ENCODE peak calls at places on chromosome 2, in seven cellular contexts. V, B, Y, S, M, R and K are unnamed samples.

GRCh38 chr2:130874512-130874911 is 37.8 kb downstream of the ARHGEF4 start:
- DNase-seq in Y (no peak), M (no peak), B (no peak), R (no peak), S (no peak), V (no peak), K (no peak)

GRCh38 chr2:8451273-8451672 is 230.6 kb upstream of the ID2 start:
- DNase-seq in Y (no peak), R (no peak), M (peak; percentile 5), V (no peak), S (no peak), B (no peak), K (no peak)

GRCh38 chr2:169823996-169824372 is 721 bp downstream of the METTL5 start:
- DNase-seq in S (no peak), Y (no peak), B (no peak), V (no peak), R (no peak), M (no peak), K (no peak)

GRCh38 chr2:24394998-24395397 is 34.7 kb upstream of the ITSN2 start:
- DNase-seq in R (no peak), M (no peak), Y (no peak), V (no peak), B (no peak), S (no peak), K (no peak)

GRCh38 chr2:191845876-191846786 is 757 bp downstream of the CAVIN2 start:
- DNase-seq in S (no peak), V (no peak), R (no peak), Y (no peak), M (no peak), B (no peak), K (no peak)

GRCh38 chr2:26487192-26487591 is 9.3 kb upstream of the OTOF start:
- DNase-seq in V (no peak), Y (no peak), M (no peak), B (no peak), R (no peak), S (no peak), K (no peak)

GRCh38 chr2:176297737-176298136 is 28.5 kb downstream of the MTX2 start:
- DNase-seq in B (no peak), M (no peak), Y (no peak), S (no peak), V (no peak), R (no peak), K (no peak)

GRCh38 chr2:15786003-15786654 is 154.2 kb upstream of the MYCN start:
- DNase-seq in V (no peak), M (no peak), R (no peak), B (no peak), S (no peak), Y (no peak), K (no peak)

GRCh38 chr2:132417430-132418035 is 928 bp downstream of the GPR39 start:
- DNase-seq in M (no peak), S (no peak), Y (no peak), V (no peak), B (no peak), R (no peak), K (no peak)

GRCh38 chr2:53473236-53473635 is 294.4 kb upstream of the CHAC2 start:
- DNase-seq in B (no peak), R (no peak), M (no peak), Y (peak; percentile 45), V (no peak), S (no peak), K (peak; percentile 57)

GRCh38 chr2:175097297-175097696 is 70.7 kb downstream of the ATF2 start:
- DNase-seq in M (peak; percentile 59), V (peak; percentile 97), R (no peak), Y (no peak), B (no peak), S (no peak), K (no peak)

DNA sequence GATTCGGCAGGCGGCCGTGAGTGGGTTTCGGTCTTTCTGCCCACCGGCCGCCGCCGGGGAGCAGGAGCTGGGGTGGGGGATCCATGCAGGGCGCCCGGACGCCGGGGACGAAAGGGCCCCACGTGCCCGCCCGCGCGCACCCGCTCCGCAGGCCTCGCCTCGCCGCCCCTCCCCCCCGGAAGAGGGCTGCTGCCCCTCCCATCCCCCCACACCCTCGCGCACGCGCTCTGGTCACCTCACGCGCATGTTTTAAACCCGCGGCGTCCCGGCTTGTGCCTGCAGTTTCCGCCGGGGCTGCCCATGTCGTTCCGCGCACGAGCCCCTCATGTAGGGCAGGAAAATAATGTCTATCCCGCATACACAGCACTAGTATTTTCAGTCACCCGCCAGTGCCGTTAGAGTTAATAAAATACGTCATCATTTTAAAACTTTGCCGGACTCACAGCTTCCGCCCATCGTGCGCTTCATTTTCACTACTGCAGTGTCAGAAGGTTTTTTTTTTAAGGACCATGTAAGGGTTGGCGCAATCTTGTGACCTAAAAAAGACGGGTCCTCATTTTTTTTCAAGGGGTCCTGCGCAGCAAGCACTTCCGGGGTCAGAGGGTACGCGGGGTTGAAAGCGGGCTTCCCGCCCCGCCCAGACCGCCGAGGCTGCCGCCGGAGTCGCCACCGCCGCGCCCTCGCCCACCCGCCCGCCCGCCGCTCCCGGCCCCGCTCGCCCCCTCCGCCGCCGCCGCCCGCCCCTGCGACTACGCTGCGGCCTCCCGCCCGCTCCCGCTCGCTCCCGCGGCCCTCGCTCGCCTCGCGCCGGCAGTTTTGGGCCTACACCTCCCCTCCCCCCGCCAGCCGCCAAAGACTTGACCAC is at the start of gene PCBP1:
- DNase-seq in B (peak; percentile 91), M (peak; percentile 96), R (peak; percentile 84), Y (peak; percentile 89), S (peak; percentile 73), V (peak; percentile 95), K (peak; percentile 98)
- H3K4ac ChIP-seq in B (peak within 1 kb of the TSS; percentile 94), M (peak within 1 kb of the TSS; percentile 99), R (peak within 1 kb of the TSS; percentile 98), Y (peak within 1 kb of the TSS; percentile 92), S (peak within 1 kb of the TSS; percentile 88), V (peak within 1 kb of the TSS; percentile 99), K (peak within 1 kb of the TSS; percentile 99)

DNA sequence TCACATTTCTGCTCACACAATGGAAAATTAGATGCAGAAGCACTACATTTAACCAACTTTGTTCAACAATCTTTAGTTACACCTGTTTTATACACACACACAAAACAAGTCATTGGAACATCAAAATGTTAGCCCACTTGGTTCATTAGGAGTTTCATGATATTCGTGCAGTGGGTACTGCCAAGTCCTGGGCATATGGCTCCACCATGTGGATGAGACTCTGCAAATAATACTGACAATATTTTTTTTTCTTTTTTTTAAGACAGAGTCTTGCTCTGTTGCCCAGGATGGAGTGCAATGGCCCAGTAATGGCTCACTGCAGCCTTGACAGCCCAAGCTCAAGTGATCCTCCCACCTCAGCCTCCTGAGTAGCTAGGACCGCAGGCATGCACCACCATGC is 34.5 kb upstream of the GRB14 start:
- DNase-seq in V (no peak), R (no peak), M (no peak), B (no peak), Y (no peak), S (no peak), K (peak; percentile 14)
- H3K4ac ChIP-seq in V (no peak overlapping the region), R (no peak overlapping the region), M (no peak overlapping the region), B (no peak overlapping the region), Y (no peak overlapping the region), S (no peak overlapping the region), K (no peak overlapping the region)

DNA sequence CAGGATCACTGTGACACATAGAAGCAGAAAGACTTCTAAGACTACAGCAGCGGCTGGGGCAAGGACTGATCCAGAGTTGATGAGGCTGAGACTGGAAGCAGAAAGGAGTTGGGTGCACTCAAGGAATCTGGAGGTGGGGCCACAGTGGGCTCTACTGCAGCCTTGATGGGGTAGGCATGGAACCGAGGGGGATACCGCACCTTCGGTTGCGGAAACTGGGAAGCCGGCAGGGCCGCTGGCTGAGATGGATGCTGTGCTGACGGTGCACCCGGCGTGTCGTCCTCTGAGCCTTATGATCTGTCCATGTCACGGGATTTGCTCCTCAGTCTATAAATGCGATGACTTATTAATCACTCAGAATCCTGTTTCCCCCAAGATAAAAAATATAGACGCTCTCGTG is 473.5 kb upstream of the MYT1L start:
- DNase-seq in V (no peak), R (no peak), Y (no peak), B (no peak), M (no peak), S (no peak), K (no peak)
- H3K4ac ChIP-seq in V (no peak overlapping the region), R (no peak overlapping the region), Y (no peak overlapping the region), B (no peak overlapping the region), M (no peak overlapping the region), S (no peak overlapping the region), K (no peak overlapping the region)

GRCh38 chr2:42435641-42436040 is 58.1 kb downstream of the KCNG3 start:
- DNase-seq in S (no peak), V (no peak), R (no peak), B (no peak), Y (no peak), M (no peak), K (no peak)
- H3K4ac ChIP-seq in S (no peak overlapping the region), V (no peak overlapping the region), R (no peak overlapping the region), B (no peak overlapping the region), Y (no peak overlapping the region), M (no peak overlapping the region), K (no peak overlapping the region)

GRCh38 chr2:72182547-72183460 is 35.1 kb upstream of the CYP26B1 start:
- DNase-seq in R (no peak), M (no peak), Y (no peak), B (no peak), V (no peak), S (no peak), K (no peak)
- H3K4ac ChIP-seq in R (no peak overlapping the region), M (no peak overlapping the region), Y (no peak overlapping the region), B (no peak overlapping the region), V (no peak overlapping the region), S (no peak overlapping the region), K (no peak overlapping the region)

DNA sequence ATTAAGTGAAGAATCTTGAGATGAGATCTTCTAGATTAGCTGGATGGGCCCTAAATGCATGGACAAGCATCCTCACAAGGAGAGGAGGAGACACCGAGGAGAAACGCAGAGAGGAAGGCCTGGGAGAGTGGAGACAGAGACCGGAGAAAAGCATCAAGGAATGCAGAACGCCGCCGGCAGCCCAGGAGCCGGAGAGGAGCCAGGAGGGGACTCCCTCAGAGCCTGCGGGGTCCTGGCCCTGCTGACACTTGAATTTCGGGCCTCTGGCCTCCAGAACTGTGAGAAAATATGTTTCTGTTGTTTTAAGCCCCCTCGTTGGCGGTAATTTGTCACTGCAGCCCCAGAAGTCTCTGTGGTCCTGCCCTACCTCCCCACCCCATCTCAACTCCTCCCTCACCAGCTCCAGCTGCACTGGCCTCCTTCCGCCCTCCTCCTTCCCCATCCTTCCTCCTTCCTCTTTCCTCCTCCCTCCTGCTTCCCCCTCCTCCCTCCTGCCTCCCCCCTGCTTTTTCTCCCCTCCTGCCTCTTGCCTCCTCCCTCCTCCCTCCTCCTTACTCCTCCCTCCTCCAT is 116.7 kb downstream of the TWIST2 start:
- DNase-seq in V (no peak), M (no peak), S (no peak), R (no peak), B (no peak), Y (no peak), K (no peak)
- H3K4ac ChIP-seq in V (no peak overlapping the region), M (no peak overlapping the region), S (no peak overlapping the region), R (no peak overlapping the region), B (no peak overlapping the region), Y (no peak overlapping the region), K (no peak overlapping the region)

DNA sequence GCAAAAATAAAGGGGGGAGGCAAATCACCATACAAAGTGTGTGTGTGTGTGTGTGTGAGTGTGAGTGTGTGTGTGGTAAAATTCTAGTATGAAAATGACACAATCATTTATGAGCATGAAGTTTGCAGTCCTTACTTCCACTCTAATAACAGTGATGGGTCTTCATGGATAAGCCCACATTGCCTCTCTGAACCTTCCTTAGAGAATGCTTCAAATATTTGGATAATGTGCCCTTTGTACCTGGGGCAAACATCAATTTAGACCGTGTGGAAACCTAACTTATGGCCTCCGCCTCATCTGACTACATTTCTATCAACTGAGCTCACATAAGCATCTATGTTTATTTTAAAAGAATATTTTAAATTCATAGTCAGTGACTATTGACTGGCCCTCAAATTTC is 3.7 kb downstream of the SCN9A start:
- DNase-seq in V (peak; percentile 72), B (no peak), M (no peak), Y (no peak), R (peak; percentile 71), S (no peak), K (no peak)
- H3K4ac ChIP-seq in V (peak overlapping the region; percentile 88), B (no peak overlapping the region), M (no peak overlapping the region), Y (no peak overlapping the region), R (no peak overlapping the region), S (no peak overlapping the region), K (no peak overlapping the region)